ENCODE peak calls at places on chromosomes 11 and 22, in ten cellular contexts. One of them, this sample, is unnamed.

GRCh38 chr11:11384829-11385228 is 31.8 kb upstream of the CSNK2A3 start:
- DNase-seq in Peyer's patch: no peak
- DNase-seq in HepG2: no peak
- DNase-seq in kidney: no peak
- DNase-seq in esophagus muscularis mucosa: no peak
- DNase-seq in fibroblast of lung: no peak
- DNase-seq in CD8-positive, alpha-beta memory T cell: no peak
- DNase-seq in CD4-positive, alpha-beta memory T cell: no peak
- DNase-seq in heart right ventricle: no peak
- DNase-seq in mesenchymal stem cell: no peak
- DNase-seq in this sample: no peak

GRCh38 chr11:129788278-129788677 is 27.4 kb upstream of the TMEM45B start:
- DNase-seq in Peyer's patch: no peak
- DNase-seq in HepG2: no peak
- DNase-seq in kidney: no peak
- DNase-seq in esophagus muscularis mucosa: no peak
- DNase-seq in fibroblast of lung: no peak
- DNase-seq in CD8-positive, alpha-beta memory T cell: no peak
- DNase-seq in CD4-positive, alpha-beta memory T cell: no peak
- DNase-seq in heart right ventricle: no peak
- DNase-seq in mesenchymal stem cell: no peak
- DNase-seq in this sample: no peak

GRCh38 chr11:113464416-113464815 is 10.8 kb downstream of the DRD2 start:
- DNase-seq in Peyer's patch: no peak
- DNase-seq in HepG2: no peak
- DNase-seq in kidney: no peak
- DNase-seq in esophagus muscularis mucosa: no peak
- DNase-seq in fibroblast of lung: no peak
- DNase-seq in CD8-positive, alpha-beta memory T cell: no peak
- DNase-seq in CD4-positive, alpha-beta memory T cell: no peak
- DNase-seq in heart right ventricle: no peak
- DNase-seq in mesenchymal stem cell: no peak
- DNase-seq in this sample: no peak

GRCh38 chr11:115716577-115717214 is 212.5 kb upstream of the CADM1 start:
- DNase-seq in Peyer's patch: no peak
- DNase-seq in HepG2: no peak
- DNase-seq in kidney: no peak
- DNase-seq in esophagus muscularis mucosa: no peak
- DNase-seq in fibroblast of lung: no peak
- DNase-seq in CD8-positive, alpha-beta memory T cell: no peak
- DNase-seq in CD4-positive, alpha-beta memory T cell: no peak
- DNase-seq in heart right ventricle: peak; percentile 28
- DNase-seq in mesenchymal stem cell: no peak
- DNase-seq in this sample: no peak

GRCh38 chr11:34243620-34244493 is 114.0 kb downstream of the ABTB2 start:
- DNase-seq in Peyer's patch: no peak
- DNase-seq in HepG2: no peak
- DNase-seq in kidney: no peak
- DNase-seq in esophagus muscularis mucosa: no peak
- DNase-seq in fibroblast of lung: peak; percentile 88
- DNase-seq in CD8-positive, alpha-beta memory T cell: no peak
- DNase-seq in CD4-positive, alpha-beta memory T cell: no peak
- DNase-seq in heart right ventricle: no peak
- DNase-seq in mesenchymal stem cell: peak; percentile 76
- DNase-seq in this sample: peak; percentile 81

GRCh38 chr11:61555051-61555969 is 25.6 kb downstream of the SYT7 start:
- DNase-seq in Peyer's patch: no peak
- DNase-seq in HepG2: no peak
- DNase-seq in kidney: no peak
- DNase-seq in esophagus muscularis mucosa: no peak
- DNase-seq in fibroblast of lung: no peak
- DNase-seq in CD8-positive, alpha-beta memory T cell: no peak
- DNase-seq in CD4-positive, alpha-beta memory T cell: no peak
- DNase-seq in heart right ventricle: no peak
- DNase-seq in mesenchymal stem cell: peak; percentile 13
- DNase-seq in this sample: no peak

GRCh38 chr11:2858995-2859705 is 26.4 kb downstream of the CDKN1C start:
- DNase-seq in Peyer's patch: no peak
- DNase-seq in HepG2: no peak
- DNase-seq in kidney: no peak
- DNase-seq in esophagus muscularis mucosa: no peak
- DNase-seq in fibroblast of lung: no peak
- DNase-seq in CD8-positive, alpha-beta memory T cell: no peak
- DNase-seq in CD4-positive, alpha-beta memory T cell: no peak
- DNase-seq in heart right ventricle: no peak
- DNase-seq in mesenchymal stem cell: no peak
- DNase-seq in this sample: no peak

GRCh38 chr22:23692598-23693291 is 1.9 kb downstream of the RGL4 start:
- DNase-seq in Peyer's patch: no peak
- DNase-seq in HepG2: no peak
- DNase-seq in kidney: no peak
- DNase-seq in esophagus muscularis mucosa: no peak
- DNase-seq in fibroblast of lung: no peak
- DNase-seq in CD8-positive, alpha-beta memory T cell: no peak
- DNase-seq in CD4-positive, alpha-beta memory T cell: no peak
- DNase-seq in heart right ventricle: no peak
- DNase-seq in mesenchymal stem cell: no peak
- DNase-seq in this sample: no peak

GRCh38 chr11:119728226-119728626 is 774 bp downstream of the NECTIN1 start:
- DNase-seq in Peyer's patch: no peak
- DNase-seq in HepG2: no peak
- DNase-seq in kidney: no peak
- DNase-seq in esophagus muscularis mucosa: no peak
- DNase-seq in fibroblast of lung: no peak
- DNase-seq in CD8-positive, alpha-beta memory T cell: no peak
- DNase-seq in CD4-positive, alpha-beta memory T cell: no peak
- DNase-seq in heart right ventricle: no peak
- DNase-seq in mesenchymal stem cell: peak; percentile 22
- DNase-seq in this sample: peak; percentile 23

GRCh38 chr11:119727523-119728081 is 1.4 kb downstream of the NECTIN1 start:
- DNase-seq in Peyer's patch: peak; percentile 32
- DNase-seq in HepG2: no peak
- DNase-seq in kidney: no peak
- DNase-seq in esophagus muscularis mucosa: no peak
- DNase-seq in fibroblast of lung: no peak
- DNase-seq in CD8-positive, alpha-beta memory T cell: peak; percentile 10
- DNase-seq in CD4-positive, alpha-beta memory T cell: peak; percentile 54
- DNase-seq in heart right ventricle: no peak
- DNase-seq in mesenchymal stem cell: peak; percentile 27
- DNase-seq in this sample: no peak

GRCh38 chr11:119724956-119725355 is 4.0 kb downstream of the NECTIN1 start:
- DNase-seq in Peyer's patch: no peak
- DNase-seq in HepG2: no peak
- DNase-seq in kidney: no peak
- DNase-seq in esophagus muscularis mucosa: no peak
- DNase-seq in fibroblast of lung: no peak
- DNase-seq in CD8-positive, alpha-beta memory T cell: no peak
- DNase-seq in CD4-positive, alpha-beta memory T cell: no peak
- DNase-seq in heart right ventricle: no peak
- DNase-seq in mesenchymal stem cell: no peak
- DNase-seq in this sample: no peak

GRCh38 chr11:119726585-119727522 is 2.1 kb downstream of the NECTIN1 start:
- DNase-seq in Peyer's patch: no peak
- DNase-seq in HepG2: no peak
- DNase-seq in kidney: no peak
- DNase-seq in esophagus muscularis mucosa: no peak
- DNase-seq in fibroblast of lung: no peak
- DNase-seq in CD8-positive, alpha-beta memory T cell: no peak
- DNase-seq in CD4-positive, alpha-beta memory T cell: no peak
- DNase-seq in heart right ventricle: no peak
- DNase-seq in mesenchymal stem cell: no peak
- DNase-seq in this sample: peak; percentile 5

DNA sequence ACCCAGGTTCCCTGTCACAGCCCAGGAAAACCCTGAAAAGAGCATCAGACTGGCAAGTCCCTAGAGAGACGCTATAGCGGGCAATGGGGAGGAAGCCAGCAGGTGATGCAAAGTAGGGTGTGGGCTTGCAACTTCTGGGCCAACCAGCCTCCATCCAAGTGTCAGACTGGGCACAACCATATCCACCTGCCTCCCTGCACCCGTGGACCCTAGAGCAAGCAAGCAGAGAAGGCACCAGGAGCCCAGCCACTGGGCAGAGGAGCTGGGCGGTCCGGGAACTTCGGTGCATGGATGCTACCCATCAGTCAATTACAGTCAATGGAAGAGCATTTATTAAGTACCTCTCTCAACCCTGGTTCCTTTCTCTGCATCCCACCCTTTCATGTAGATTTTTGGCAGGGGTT is 2.8 kb downstream of the NECTIN1 start:
- DNase-seq in Peyer's patch: no peak
- DNase-seq in HepG2: no peak
- DNase-seq in kidney: no peak
- DNase-seq in esophagus muscularis mucosa: no peak
- DNase-seq in fibroblast of lung: no peak
- DNase-seq in CD8-positive, alpha-beta memory T cell: no peak
- DNase-seq in CD4-positive, alpha-beta memory T cell: no peak
- DNase-seq in heart right ventricle: no peak
- DNase-seq in mesenchymal stem cell: no peak
- DNase-seq in this sample: no peak
- H3K4me3 ChIP-seq in Peyer's patch: no peak overlapping the region
- H3K4me3 ChIP-seq in HepG2: no peak overlapping the region
- H3K4me3 ChIP-seq in kidney: no peak overlapping the region
- H3K4me3 ChIP-seq in esophagus muscularis mucosa: no peak overlapping the region
- H3K4me3 ChIP-seq in fibroblast of lung: no peak overlapping the region
- H3K4me3 ChIP-seq in CD8-positive, alpha-beta memory T cell: no peak overlapping the region
- H3K4me3 ChIP-seq in CD4-positive, alpha-beta memory T cell: no peak overlapping the region
- H3K4me3 ChIP-seq in heart right ventricle: peak overlapping the region; percentile 3
- H3K4me3 ChIP-seq in mesenchymal stem cell: no peak overlapping the region
- H3K4me3 ChIP-seq in this sample: no peak overlapping the region

DNA sequence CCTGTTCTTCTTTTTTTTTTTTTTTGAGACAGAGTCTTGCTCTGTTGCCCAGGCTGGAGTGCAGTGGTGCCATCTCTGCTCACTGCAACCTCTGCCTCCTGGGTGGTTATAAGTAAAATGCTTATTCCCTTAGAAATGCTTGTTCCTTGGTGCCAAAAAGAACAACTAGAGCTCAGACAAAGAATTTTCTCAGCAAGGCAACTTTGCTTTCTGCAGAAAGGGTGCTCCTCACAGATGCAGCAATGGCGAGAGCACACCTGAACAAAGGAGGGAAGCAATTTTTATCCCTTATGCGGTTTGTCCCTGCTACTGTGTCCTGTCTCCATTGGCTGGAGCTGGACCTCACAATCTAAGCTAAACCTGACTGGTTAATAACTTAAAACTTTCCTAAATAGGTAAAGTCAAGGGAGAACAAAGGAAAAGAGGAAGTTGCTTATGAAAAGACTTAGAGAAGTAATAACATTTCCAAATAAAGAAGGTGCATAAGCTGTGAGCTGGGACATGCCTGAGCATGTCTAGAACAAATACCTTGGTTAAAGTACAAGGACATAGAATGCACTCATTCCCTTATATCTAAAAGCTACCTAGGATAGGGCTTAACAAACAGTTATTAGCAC is 90.0 kb upstream of the PRR5 start:
- DNase-seq in Peyer's patch: no peak
- DNase-seq in HepG2: no peak
- DNase-seq in kidney: no peak
- DNase-seq in esophagus muscularis mucosa: no peak
- DNase-seq in fibroblast of lung: no peak
- DNase-seq in CD8-positive, alpha-beta memory T cell: no peak
- DNase-seq in CD4-positive, alpha-beta memory T cell: no peak
- DNase-seq in heart right ventricle: no peak
- DNase-seq in mesenchymal stem cell: no peak
- DNase-seq in this sample: no peak
- H3K9me3 ChIP-seq in Peyer's patch: no peaks in the 10 kb centered on the region
- H3K9me3 ChIP-seq in HepG2: peaks cover 28% of the 10 kb centered on the region
- H3K9me3 ChIP-seq in kidney: peaks cover 15% of the 10 kb centered on the region
- H3K9me3 ChIP-seq in esophagus muscularis mucosa: peaks cover 49% of the 10 kb centered on the region
- H3K9me3 ChIP-seq in fibroblast of lung: no peaks in the 10 kb centered on the region
- H3K9me3 ChIP-seq in CD8-positive, alpha-beta memory T cell: peaks cover 14% of the 10 kb centered on the region
- H3K9me3 ChIP-seq in CD4-positive, alpha-beta memory T cell: no peaks in the 10 kb centered on the region
- H3K9me3 ChIP-seq in heart right ventricle: peaks cover 43% of the 10 kb centered on the region
- H3K9me3 ChIP-seq in mesenchymal stem cell: peaks cover 30% of the 10 kb centered on the region
- H3K9me3 ChIP-seq in this sample: peaks cover 9% of the 10 kb centered on the region

DNA sequence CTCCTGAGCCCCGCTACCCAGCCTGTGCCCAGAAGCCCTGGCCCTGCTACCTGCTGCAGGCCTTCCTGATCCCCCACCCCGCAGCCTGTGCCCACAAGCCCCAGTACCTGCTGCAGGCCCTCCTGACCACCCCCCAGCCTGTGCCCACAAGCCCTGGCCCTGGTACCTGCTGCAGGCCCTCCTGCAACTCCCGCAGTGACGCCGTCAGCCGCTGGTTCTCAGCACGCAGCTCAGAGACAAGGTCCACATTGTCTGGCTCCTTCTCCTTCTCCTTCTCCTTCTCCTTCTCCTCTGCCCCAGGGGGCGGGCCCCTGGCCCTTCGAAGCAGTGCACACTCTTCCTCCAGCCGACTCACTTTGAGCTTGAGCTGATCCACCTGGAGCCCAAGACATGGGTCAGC is 9.2 kb downstream of the CARD10 start:
- DNase-seq in Peyer's patch: no peak
- DNase-seq in HepG2: no peak
- DNase-seq in kidney: peak; percentile 75
- DNase-seq in esophagus muscularis mucosa: no peak
- DNase-seq in fibroblast of lung: no peak
- DNase-seq in CD8-positive, alpha-beta memory T cell: no peak
- DNase-seq in CD4-positive, alpha-beta memory T cell: no peak
- DNase-seq in heart right ventricle: no peak
- DNase-seq in mesenchymal stem cell: no peak
- DNase-seq in this sample: no peak
- H3K36me3 ChIP-seq in Peyer's patch: no peaks in the 10 kb centered on the region
- H3K36me3 ChIP-seq in HepG2: peaks cover 69% of the 10 kb centered on the region
- H3K36me3 ChIP-seq in kidney: peaks cover 36% of the 10 kb centered on the region
- H3K36me3 ChIP-seq in esophagus muscularis mucosa: peaks cover 7% of the 10 kb centered on the region
- H3K36me3 ChIP-seq in fibroblast of lung: peaks cover 4% of the 10 kb centered on the region
- H3K36me3 ChIP-seq in CD8-positive, alpha-beta memory T cell: no peaks in the 10 kb centered on the region
- H3K36me3 ChIP-seq in CD4-positive, alpha-beta memory T cell: no peaks in the 10 kb centered on the region
- H3K36me3 ChIP-seq in heart right ventricle: peaks cover 4% of the 10 kb centered on the region
- H3K36me3 ChIP-seq in mesenchymal stem cell: peaks cover 48% of the 10 kb centered on the region
- H3K36me3 ChIP-seq in this sample: peaks cover 25% of the 10 kb centered on the region

DNA sequence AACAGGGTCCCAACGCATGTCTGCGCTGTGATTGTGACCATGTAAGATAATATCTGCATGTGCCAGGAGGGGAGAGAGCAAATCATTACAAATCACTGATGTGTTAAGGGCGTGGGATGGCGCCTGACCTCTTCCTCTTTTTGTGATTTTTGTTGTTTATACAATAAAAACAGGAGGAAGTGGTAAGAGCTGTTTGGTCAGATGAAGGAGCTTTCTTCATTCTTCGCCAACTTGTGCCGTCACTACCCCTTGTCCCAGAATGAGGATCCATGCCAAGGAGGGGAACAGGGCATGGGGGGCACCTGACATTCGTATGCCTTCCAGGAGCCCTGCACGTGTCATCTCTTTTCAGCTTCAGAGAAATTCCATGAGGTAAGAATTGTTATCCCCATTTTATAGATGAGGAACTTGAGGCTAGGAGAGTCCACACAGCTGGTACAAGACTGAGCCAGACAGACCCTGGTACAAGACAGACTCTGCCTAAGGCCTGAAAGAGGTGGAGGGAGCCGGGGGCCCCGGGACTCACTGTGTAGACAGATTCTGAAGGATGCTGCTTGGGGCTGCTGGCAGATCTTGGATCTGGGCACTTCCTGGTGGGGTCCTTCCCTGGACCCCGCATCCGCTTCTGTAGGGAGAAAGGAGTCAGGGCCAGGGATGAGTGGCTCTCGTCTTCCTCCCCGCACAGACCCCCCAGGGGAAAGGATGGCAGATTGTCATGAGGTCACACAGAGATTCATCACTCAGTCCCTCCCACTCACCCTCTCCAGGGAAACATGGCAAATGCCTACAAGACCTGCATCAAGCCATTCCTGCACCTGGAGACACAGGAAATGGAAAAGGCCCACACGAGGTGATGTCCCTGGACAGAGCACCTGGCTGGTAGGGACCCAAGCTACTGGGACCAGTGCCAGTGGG is 34.6 kb downstream of the NFAM1 start:
- DNase-seq in Peyer's patch: peak; percentile 78
- DNase-seq in HepG2: no peak
- DNase-seq in kidney: no peak
- DNase-seq in esophagus muscularis mucosa: no peak
- DNase-seq in fibroblast of lung: no peak
- DNase-seq in CD8-positive, alpha-beta memory T cell: no peak
- DNase-seq in CD4-positive, alpha-beta memory T cell: no peak
- DNase-seq in heart right ventricle: peak; percentile 34
- DNase-seq in mesenchymal stem cell: no peak
- DNase-seq in this sample: no peak
- H3K4me3 ChIP-seq in Peyer's patch: peak overlapping the region; percentile 5
- H3K4me3 ChIP-seq in HepG2: no peak overlapping the region
- H3K4me3 ChIP-seq in kidney: no peak overlapping the region
- H3K4me3 ChIP-seq in esophagus muscularis mucosa: no peak overlapping the region
- H3K4me3 ChIP-seq in fibroblast of lung: no peak overlapping the region
- H3K4me3 ChIP-seq in CD8-positive, alpha-beta memory T cell: no peak overlapping the region
- H3K4me3 ChIP-seq in CD4-positive, alpha-beta memory T cell: no peak overlapping the region
- H3K4me3 ChIP-seq in heart right ventricle: no peak overlapping the region
- H3K4me3 ChIP-seq in mesenchymal stem cell: no peak overlapping the region
- H3K4me3 ChIP-seq in this sample: no peak overlapping the region

This sample was measured in MG63.